ENCODE peak calls at places on chromosomes 16 and 17, in nine cellular contexts. One of them, this sample, is unnamed.
A peak's percentile ranks its signal among the peaks of the same experiment; 100 is the strongest.

GRCh38 chr16:16042076-16042475 is 92.7 kb downstream of the ABCC1 start:
- DNase-seq in GM23248: peak; percentile 37
- DNase-seq in H1: no peak
- DNase-seq in neural progenitor cell: no peak
- DNase-seq in mammary epithelial cell: no peak
- DNase-seq in fibroblast of lung: peak; percentile 91
- DNase-seq in HCT116: no peak
- DNase-seq in MM.1S: no peak
- DNase-seq in astrocyte: peak; percentile 88
- DNase-seq in this sample: no peak

GRCh38 chr16:2156025-2156848 is 655 bp downstream of the TRAF7 start:
- DNase-seq in MM.1S: peak; percentile 12
- DNase-seq in astrocyte: peak; percentile 69
- DNase-seq in fibroblast of lung: peak; percentile 80
- DNase-seq in neural progenitor cell: peak; percentile 61
- DNase-seq in H1: no peak
- DNase-seq in HCT116: no peak
- DNase-seq in GM23248: peak; percentile 84
- DNase-seq in mammary epithelial cell: peak; percentile 61
- DNase-seq in this sample: peak; percentile 25

GRCh38 chr16:86353185-86353584 is 157.1 kb upstream of the FOXF1 start:
- DNase-seq in H1: no peak
- DNase-seq in GM23248: peak; percentile 83
- DNase-seq in fibroblast of lung: peak; percentile 71
- DNase-seq in mammary epithelial cell: peak; percentile 48
- DNase-seq in astrocyte: peak; percentile 62
- DNase-seq in MM.1S: no peak
- DNase-seq in HCT116: no peak
- DNase-seq in neural progenitor cell: no peak
- DNase-seq in this sample: no peak

GRCh38 chr17:38742431-38743308 is 5.5 kb downstream of the PCGF2 start:
- DNase-seq in mammary epithelial cell: peak; percentile 66
- DNase-seq in GM23248: peak; percentile 77
- DNase-seq in fibroblast of lung: peak; percentile 67
- DNase-seq in neural progenitor cell: no peak
- DNase-seq in MM.1S: no peak
- DNase-seq in HCT116: no peak
- DNase-seq in H1: no peak
- DNase-seq in astrocyte: peak; percentile 60
- DNase-seq in this sample: no peak

GRCh38 chr16:15913046-15913698 is 24.8 kb upstream of the CEP20 start:
- DNase-seq in H1: no peak
- DNase-seq in neural progenitor cell: no peak
- DNase-seq in HCT116: no peak
- DNase-seq in fibroblast of lung: no peak
- DNase-seq in MM.1S: no peak
- DNase-seq in GM23248: no peak
- DNase-seq in astrocyte: no peak
- DNase-seq in mammary epithelial cell: no peak
- DNase-seq in this sample: no peak

GRCh38 chr17:13581925-13582324 is 19.8 kb downstream of the HS3ST3A1 start:
- DNase-seq in HCT116: no peak
- DNase-seq in GM23248: no peak
- DNase-seq in astrocyte: peak; percentile 72
- DNase-seq in neural progenitor cell: no peak
- DNase-seq in H1: no peak
- DNase-seq in MM.1S: no peak
- DNase-seq in fibroblast of lung: peak; percentile 76
- DNase-seq in mammary epithelial cell: no peak
- DNase-seq in this sample: no peak

GRCh38 chr17:47207143-47208067 is 1.7 kb upstream of the MYL4 start:
- DNase-seq in HCT116: no peak
- DNase-seq in neural progenitor cell: no peak
- DNase-seq in astrocyte: no peak
- DNase-seq in fibroblast of lung: no peak
- DNase-seq in MM.1S: no peak
- DNase-seq in H1: no peak
- DNase-seq in GM23248: no peak
- DNase-seq in mammary epithelial cell: no peak
- DNase-seq in this sample: no peak

GRCh38 chr16:85447657-85448313 is 165.3 kb upstream of the GSE1 start:
- DNase-seq in HCT116: no peak
- DNase-seq in H1: no peak
- DNase-seq in GM23248: no peak
- DNase-seq in mammary epithelial cell: no peak
- DNase-seq in MM.1S: no peak
- DNase-seq in astrocyte: no peak
- DNase-seq in fibroblast of lung: no peak
- DNase-seq in neural progenitor cell: no peak
- DNase-seq in this sample: no peak

GRCh38 chr17:28728364-28729200 is at the start of gene NEK8:
- DNase-seq in neural progenitor cell: peak; percentile 96
- DNase-seq in fibroblast of lung: peak; percentile 84
- DNase-seq in mammary epithelial cell: peak; percentile 97
- DNase-seq in MM.1S: peak; percentile 92
- DNase-seq in H1: no peak
- DNase-seq in astrocyte: peak; percentile 73
- DNase-seq in HCT116: peak; percentile 88
- DNase-seq in GM23248: peak; percentile 98
- DNase-seq in this sample: peak; percentile 96

GRCh38 chr16:11384184-11384955 is 39.1 kb downstream of the RMI2 start:
- DNase-seq in H1: no peak
- DNase-seq in MM.1S: no peak
- DNase-seq in astrocyte: no peak
- DNase-seq in neural progenitor cell: no peak
- DNase-seq in fibroblast of lung: no peak
- DNase-seq in mammary epithelial cell: no peak
- DNase-seq in HCT116: no peak
- DNase-seq in GM23248: no peak
- DNase-seq in this sample: no peak

GRCh38 chr16:80910434-80910833 is 96.3 kb downstream of the CMC2 start:
- DNase-seq in MM.1S: no peak
- DNase-seq in H1: no peak
- DNase-seq in astrocyte: no peak
- DNase-seq in GM23248: no peak
- DNase-seq in neural progenitor cell: no peak
- DNase-seq in mammary epithelial cell: no peak
- DNase-seq in fibroblast of lung: no peak
- DNase-seq in HCT116: no peak
- DNase-seq in this sample: no peak

GRCh38 chr16:87993901-87994300 is 42.7 kb downstream of the BANP start:
- DNase-seq in neural progenitor cell: no peak
- DNase-seq in mammary epithelial cell: no peak
- DNase-seq in GM23248: no peak
- DNase-seq in astrocyte: no peak
- DNase-seq in H1: no peak
- DNase-seq in MM.1S: no peak
- DNase-seq in fibroblast of lung: no peak
- DNase-seq in HCT116: no peak
- DNase-seq in this sample: no peak

GRCh38 chr17:83090424-83091256 is 11.2 kb downstream of the METRNL start:
- DNase-seq in GM23248: no peak
- DNase-seq in mammary epithelial cell: no peak
- DNase-seq in MM.1S: no peak
- DNase-seq in H1: no peak
- DNase-seq in astrocyte: no peak
- DNase-seq in HCT116: no peak
- DNase-seq in neural progenitor cell: no peak
- DNase-seq in fibroblast of lung: no peak
- DNase-seq in this sample: no peak

GRCh38 chr17:83087788-83088360 is 8.5 kb downstream of the METRNL start:
- DNase-seq in H1: no peak
- DNase-seq in HCT116: no peak
- DNase-seq in neural progenitor cell: no peak
- DNase-seq in mammary epithelial cell: no peak
- DNase-seq in fibroblast of lung: no peak
- DNase-seq in GM23248: no peak
- DNase-seq in MM.1S: no peak
- DNase-seq in astrocyte: no peak
- DNase-seq in this sample: no peak

GRCh38 chr17:83088451-83089321 is 9.3 kb downstream of the METRNL start:
- DNase-seq in H1: no peak
- DNase-seq in fibroblast of lung: no peak
- DNase-seq in neural progenitor cell: no peak
- DNase-seq in MM.1S: no peak
- DNase-seq in mammary epithelial cell: no peak
- DNase-seq in astrocyte: no peak
- DNase-seq in HCT116: no peak
- DNase-seq in GM23248: no peak
- DNase-seq in this sample: no peak

GRCh38 chr17:83091257-83092141 is 12.1 kb downstream of the METRNL start:
- DNase-seq in fibroblast of lung: peak; percentile 42
- DNase-seq in GM23248: peak; percentile 72
- DNase-seq in H1: no peak
- DNase-seq in mammary epithelial cell: no peak
- DNase-seq in astrocyte: no peak
- DNase-seq in HCT116: no peak
- DNase-seq in neural progenitor cell: no peak
- DNase-seq in MM.1S: no peak
- DNase-seq in this sample: peak; percentile 56

GRCh38 chr17:83089322-83090156 is 10.1 kb downstream of the METRNL start:
- DNase-seq in fibroblast of lung: no peak
- DNase-seq in GM23248: peak; percentile 50
- DNase-seq in HCT116: no peak
- DNase-seq in neural progenitor cell: no peak
- DNase-seq in H1: no peak
- DNase-seq in mammary epithelial cell: no peak
- DNase-seq in astrocyte: no peak
- DNase-seq in MM.1S: no peak
- DNase-seq in this sample: peak; percentile 56
- TF ChIP-seq EZH2 in fibroblast of lung: no peak
- TF ChIP-seq EZH2 in GM23248: no peak
- TF ChIP-seq EZH2 in HCT116: no peak
- TF ChIP-seq EZH2 in neural progenitor cell: no peak
- TF ChIP-seq EZH2 in H1: no peak
- TF ChIP-seq EZH2 in mammary epithelial cell: no peak
- TF ChIP-seq EZH2 in astrocyte: no peak
- TF ChIP-seq EZH2 in MM.1S: no peak
- TF ChIP-seq EZH2 in this sample: no peak

DNA sequence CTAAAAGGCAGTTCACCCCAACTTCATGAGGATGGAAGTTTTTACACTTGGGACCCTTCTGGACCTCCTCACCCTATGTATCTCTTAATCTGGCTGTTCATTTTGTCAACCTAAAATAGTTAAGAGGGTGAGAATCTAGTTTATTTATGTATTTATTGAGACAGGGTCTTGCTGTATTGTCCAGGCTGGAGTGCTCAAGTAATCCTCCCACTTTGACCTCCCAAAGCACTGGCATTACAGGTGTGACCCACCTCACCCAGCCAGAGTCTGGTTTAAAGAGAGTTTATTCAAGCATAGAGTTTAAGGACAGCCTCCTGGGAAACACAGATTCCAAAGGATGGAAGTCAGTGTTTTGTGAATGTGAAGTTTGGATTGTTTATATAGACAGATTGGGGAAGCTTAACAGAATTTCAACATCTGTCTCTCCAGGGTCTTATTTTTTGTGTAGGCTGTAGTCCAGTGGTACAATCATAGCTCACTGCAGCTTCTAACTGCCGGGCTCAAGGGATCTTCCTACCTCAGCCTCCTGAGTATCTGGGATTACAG is 8.0 kb upstream of the APPBP2 start:
- DNase-seq in GM23248: no peak
- DNase-seq in HCT116: no peak
- DNase-seq in neural progenitor cell: no peak
- DNase-seq in astrocyte: no peak
- DNase-seq in MM.1S: no peak
- DNase-seq in fibroblast of lung: no peak
- DNase-seq in mammary epithelial cell: no peak
- DNase-seq in H1: no peak
- DNase-seq in this sample: no peak
- H3K4me2 ChIP-seq in GM23248: no peak overlapping the region
- H3K4me2 ChIP-seq in HCT116: no peak overlapping the region
- H3K4me2 ChIP-seq in neural progenitor cell: no peak overlapping the region
- H3K4me2 ChIP-seq in astrocyte: no peak overlapping the region
- H3K4me2 ChIP-seq in MM.1S: no peak overlapping the region
- H3K4me2 ChIP-seq in fibroblast of lung: no peak overlapping the region
- H3K4me2 ChIP-seq in mammary epithelial cell: no peak overlapping the region
- H3K4me2 ChIP-seq in H1: no peak overlapping the region
- H3K4me2 ChIP-seq in this sample: no peak overlapping the region

DNA sequence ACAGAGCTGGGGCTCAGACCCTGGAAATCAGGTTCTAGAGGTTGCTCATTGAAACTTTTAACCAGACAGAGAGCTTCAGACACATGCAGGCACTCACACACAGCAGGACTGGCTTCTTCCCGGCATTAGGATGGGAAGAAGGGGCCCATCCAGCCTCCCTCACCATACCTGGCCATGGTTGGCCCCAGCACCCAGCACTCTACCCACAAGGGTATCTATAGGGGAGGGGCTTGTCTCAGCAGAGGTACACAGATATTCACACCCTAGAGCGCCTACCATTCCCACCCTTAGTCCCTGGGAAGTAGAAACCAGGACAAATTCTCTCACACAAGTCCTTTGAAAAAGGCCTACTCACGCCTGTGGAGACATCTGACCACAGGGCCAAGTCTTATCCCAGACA is 20.5 kb upstream of the CCL2 start:
- DNase-seq in H1: no peak
- DNase-seq in HCT116: no peak
- DNase-seq in astrocyte: no peak
- DNase-seq in GM23248: no peak
- DNase-seq in mammary epithelial cell: no peak
- DNase-seq in neural progenitor cell: no peak
- DNase-seq in fibroblast of lung: no peak
- DNase-seq in MM.1S: no peak
- DNase-seq in this sample: no peak
- H3K4me1 ChIP-seq in H1: no peaks in the 10 kb centered on the region
- H3K4me1 ChIP-seq in HCT116: no peaks in the 10 kb centered on the region
- H3K4me1 ChIP-seq in astrocyte: peaks cover 27% of the 10 kb centered on the region
- H3K4me1 ChIP-seq in GM23248: peaks cover 23% of the 10 kb centered on the region
- H3K4me1 ChIP-seq in mammary epithelial cell: no peaks in the 10 kb centered on the region
- H3K4me1 ChIP-seq in neural progenitor cell: no peaks in the 10 kb centered on the region
- H3K4me1 ChIP-seq in fibroblast of lung: no peaks in the 10 kb centered on the region
- H3K4me1 ChIP-seq in MM.1S: no peaks in the 10 kb centered on the region
- H3K4me1 ChIP-seq in this sample: no peaks in the 10 kb centered on the region

GRCh38 chr16:4316732-4317461 is 1.0 kb downstream of the GLIS2 start:
- DNase-seq in GM23248: peak; percentile 73
- DNase-seq in HCT116: no peak
- DNase-seq in astrocyte: no peak
- DNase-seq in MM.1S: no peak
- DNase-seq in H1: no peak
- DNase-seq in fibroblast of lung: no peak
- DNase-seq in mammary epithelial cell: peak; percentile 51
- DNase-seq in neural progenitor cell: no peak
- DNase-seq in this sample: peak; percentile 57

GRCh38 chr16:4315185-4316102 is at the start of gene GLIS2:
- DNase-seq in GM23248: peak; percentile 84
- DNase-seq in HCT116: peak; percentile 28
- DNase-seq in neural progenitor cell: peak; percentile 94
- DNase-seq in astrocyte: peak; percentile 73
- DNase-seq in MM.1S: peak; percentile 39
- DNase-seq in H1: no peak
- DNase-seq in fibroblast of lung: peak; percentile 86
- DNase-seq in mammary epithelial cell: peak; percentile 59
- DNase-seq in this sample: peak; percentile 57

GRCh38 chr16:4313563-4314531 is 2.0 kb upstream of the GLIS2 start:
- DNase-seq in fibroblast of lung: peak; percentile 32
- DNase-seq in GM23248: peak; percentile 52
- DNase-seq in HCT116: peak; percentile 64
- DNase-seq in H1: no peak
- DNase-seq in astrocyte: no peak
- DNase-seq in MM.1S: peak; percentile 27
- DNase-seq in mammary epithelial cell: no peak
- DNase-seq in neural progenitor cell: peak; percentile 86
- DNase-seq in this sample: no peak

GRCh38 chr16:4316103-4316731 is 350 bp downstream of the GLIS2 start:
- DNase-seq in H1: no peak
- DNase-seq in GM23248: peak; percentile 73
- DNase-seq in HCT116: no peak
- DNase-seq in neural progenitor cell: peak; percentile 68
- DNase-seq in MM.1S: no peak
- DNase-seq in fibroblast of lung: no peak
- DNase-seq in astrocyte: no peak
- DNase-seq in mammary epithelial cell: peak; percentile 28
- DNase-seq in this sample: peak; percentile 16

GRCh38 chr16:4314532-4315184 is 1.2 kb upstream of the GLIS2 start:
- DNase-seq in H1: no peak
- DNase-seq in neural progenitor cell: peak; percentile 55
- DNase-seq in MM.1S: no peak
- DNase-seq in HCT116: peak; percentile 70
- DNase-seq in mammary epithelial cell: peak; percentile 22
- DNase-seq in GM23248: peak; percentile 72
- DNase-seq in fibroblast of lung: peak; percentile 69
- DNase-seq in astrocyte: peak; percentile 60
- DNase-seq in this sample: peak; percentile 39
- TF ChIP-seq EZH2 in H1: no peak
- TF ChIP-seq EZH2 in neural progenitor cell: peak; percentile 62
- TF ChIP-seq EZH2 in MM.1S: peak; percentile 95
- TF ChIP-seq EZH2 in HCT116: no peak
- TF ChIP-seq EZH2 in mammary epithelial cell: no peak
- TF ChIP-seq EZH2 in GM23248: no peak
- TF ChIP-seq EZH2 in fibroblast of lung: no peak
- TF ChIP-seq EZH2 in astrocyte: no peak
- TF ChIP-seq EZH2 in this sample: no peak

This sample was measured in PC-3.